ENCODE peak calls at places on chromosomes 16 and 17, in nine cellular contexts. K is cerebellar nuclear complex; C is HCEC 1CT; X is activated CD4-positive, CD25-positive, alpha-beta regulatory T cell treated with anti-CD3 and anti-CD28 coated beads, Interleukin-2, amount 50 U/mL, for 72 hours; Z is GM19239; O is osteocyte; R is NCI-H1694; Q is effector memory CD4-positive, alpha-beta T cell; E is sciatic nerve. H is an unnamed sample.

GRCh38 chr17:9432121-9432866 is 143.3 kb downstream of the STX8 start:
- DNase-seq in R (no peak), Z (peak), E (no peak), Q (no peak), X (no peak), K (no peak), C (no peak), O (no peak), H (no peak)

GRCh38 chr17:4607773-4608187 is 23.5 kb downstream of the SMTNL2 start:
- DNase-seq in O (no peak), Z (no peak), R (no peak), X (no peak), C (no peak), E (peak), Q (no peak), K (no peak), H (no peak)

GRCh38 chr16:67233596-67233995 is 6.7 kb downstream of the TMEM208 start:
- DNase-seq in Z (no peak), X (no peak), K (no peak), O (no peak), E (no peak), R (no peak), Q (no peak), C (no peak), H (no peak)

GRCh38 chr17:12507046-12507445 is 158.6 kb upstream of the MYOCD start:
- DNase-seq in K (no peak), E (no peak), C (no peak), O (no peak), Q (no peak), Z (no peak), X (no peak), R (no peak), H (no peak)

GRCh38 chr17:48613862-48614694 is 1.0 kb downstream of the HOXB8 start:
- DNase-seq in X (no peak), Q (no peak), Z (no peak), E (no peak), O (no peak), R (no peak), C (no peak), K (no peak), H (no peak)

GRCh38 chr17:32020943-32021617 is 13.9 kb downstream of the LRRC37B start:
- DNase-seq in E (no peak), R (no peak), X (no peak), K (no peak), Z (no peak), C (no peak), O (no peak), Q (no peak), H (no peak)

GRCh38 chr17:59154721-59155438 is at the start of gene SKA2:
- DNase-seq in E (peak), R (peak), O (peak), C (peak), Q (peak), Z (peak), K (peak), X (peak), H (peak)

GRCh38 chr17:79534111-79534510 is 76.7 kb downstream of the RBFOX3 start:
- DNase-seq in R (no peak), E (no peak), K (no peak), Q (no peak), Z (no peak), X (no peak), C (no peak), O (no peak), H (no peak)

GRCh38 chr17:60169921-60170817 is 20.4 kb downstream of the CA4 start:
- DNase-seq in K (no peak), Q (no peak), X (no peak), Z (no peak), R (no peak), C (peak), O (no peak), E (peak), H (no peak)

GRCh38 chr17:73863761-73864535 is 219.7 kb upstream of the SDK2 start:
- DNase-seq in E (no peak), Z (no peak), K (no peak), Q (no peak), C (no peak), O (no peak), X (no peak), R (no peak), H (no peak)

GRCh38 chr16:81450783-81451491 is 6.3 kb downstream of the CMIP start:
- DNase-seq in Q (no peak), O (no peak), C (no peak), X (no peak), Z (no peak), E (no peak), K (no peak), R (no peak), H (no peak)

GRCh38 chr17:44444735-44445105 is 55.3 kb upstream of the ITGA2B start:
- DNase-seq in X (no peak), O (no peak), K (no peak), E (no peak), R (no peak), Q (no peak), Z (no peak), C (peak), H (no peak)

GRCh38 chr17:67273900-67274299 is 28.9 kb upstream of the HELZ start:
- DNase-seq in O (no peak), R (no peak), E (no peak), K (no peak), Z (no peak), X (no peak), Q (no peak), C (no peak), H (no peak)

GRCh38 chr16:75565640-75566039 is 539 bp upstream of the GABARAPL2 start:
- DNase-seq in R (no peak), X (no peak), E (no peak), Q (no peak), O (no peak), K (no peak), Z (no peak), C (no peak), H (no peak)

GRCh38 chr16:9837481-9837880 is 344.7 kb downstream of the GRIN2A start:
- DNase-seq in X (no peak), Q (no peak), K (no peak), C (peak), O (no peak), R (no peak), E (no peak), Z (no peak), H (peak)

GRCh38 chr17:67245073-67245693 is at the start of gene HELZ:
- DNase-seq in X (peak), C (peak), E (peak), O (peak), K (no peak), Q (peak), R (peak), Z (peak), H (peak)

GRCh38 chr16:73616186-73616585 is 568.3 kb upstream of the ZFHX3 start:
- DNase-seq in Z (no peak), E (no peak), C (no peak), Q (no peak), R (no peak), O (no peak), K (no peak), X (no peak), H (no peak)

GRCh38 chr17:39926588-39927100 is 757 bp downstream of the ORMDL3 start:
- DNase-seq in C (no peak), Z (no peak), O (no peak), X (peak), E (no peak), R (no peak), Q (peak), K (no peak), H (no peak)

GRCh38 chr17:9928601-9929341 is 23.7 kb upstream of the RCVRN start:
- DNase-seq in K (no peak), R (no peak), Q (no peak), Z (no peak), E (no peak), C (no peak), X (no peak), O (no peak), H (no peak)

GRCh38 chr17:17685775-17686291 is 4.6 kb downstream of the RAI1 start:
- DNase-seq in O (no peak), X (no peak), K (no peak), C (peak), E (no peak), Z (no peak), R (no peak), Q (no peak), H (no peak)

GRCh38 chr17:82000803-82001649 is 21.7 kb downstream of the CENPX start:
- DNase-seq in E (no peak), C (no peak), Z (no peak), X (no peak), R (peak), K (no peak), Q (no peak), O (no peak), H (no peak)

H was measured in esophagus muscularis mucosa.